ENCODE peak calls at places on chromosomes 12 and 14, in nine cellular contexts. I is Panc1, N is GM12878, W is prostate gland, H is upper lobe of left lung, X is GM12892, A is spleen, T is vagina, S is suprapubic skin. Y is an unnamed sample.

GRCh38 chr12:55684761-55685370 is 22.8 kb downstream of the ITGA7 start:
- DNase-seq in I (no peak), N (no peak), W (no peak), H (no peak), X (no peak), A (no peak), T (no peak), S (no peak), Y (no peak)

GRCh38 chr14:92382677-92383076 is 59.7 kb downstream of the SLC24A4 start:
- DNase-seq in I (no peak), N (no peak), W (no peak), H (no peak), X (no peak), A (peak), T (no peak), S (no peak), Y (no peak)

GRCh38 chr14:55556929-55557623 is 22.9 kb upstream of the KTN1 start:
- DNase-seq in I (no peak), N (no peak), W (peak), H (peak), X (no peak), A (no peak), T (no peak), S (no peak), Y (no peak)

GRCh38 chr12:26941251-26941650 is 3.0 kb downstream of the FGFR1OP2 start:
- DNase-seq in I (no peak), N (no peak), W (no peak), H (no peak), X (no peak), A (no peak), T (no peak), S (no peak), Y (no peak)

GRCh38 chr12:106303202-106303820 is 778 bp downstream of the TCP11L2 start:
- DNase-seq in I (no peak), N (no peak), W (peak), H (peak), X (peak), A (peak), T (peak), S (peak), Y (no peak)

GRCh38 chr14:61345144-61345482 is 23.7 kb downstream of the PRKCH start:
- DNase-seq in I (no peak), N (no peak), W (no peak), H (no peak), X (no peak), A (no peak), T (no peak), S (no peak), Y (no peak)

GRCh38 chr12:33370318-33370717 is 69.3 kb downstream of the SYT10 start:
- DNase-seq in I (peak), N (no peak), W (no peak), H (no peak), X (no peak), A (no peak), T (no peak), S (no peak), Y (no peak)

GRCh38 chr14:96164861-96165490 is 39.7 kb upstream of the BDKRB2 start:
- DNase-seq in I (no peak), N (no peak), W (no peak), H (no peak), X (no peak), A (peak), T (no peak), S (peak), Y (no peak)

GRCh38 chr12:62640910-62641448 is 174.4 kb downstream of the MON2 start:
- DNase-seq in I (no peak), N (peak), W (no peak), H (no peak), X (peak), A (no peak), T (no peak), S (no peak), Y (no peak)

GRCh38 chr12:109191621-109192250 is 75.3 kb downstream of the ACACB start:
- DNase-seq in I (no peak), N (no peak), W (no peak), H (no peak), X (no peak), A (no peak), T (no peak), S (no peak), Y (no peak)

GRCh38 chr12:67237231-67237630 is 31.9 kb upstream of the CAND1 start:
- DNase-seq in I (no peak), N (no peak), W (no peak), H (no peak), X (no peak), A (no peak), T (no peak), S (no peak), Y (no peak)

GRCh38 chr14:50397461-50398196 is 948 bp upstream of the CDKL1 start:
- DNase-seq in I (no peak), N (no peak), W (peak), H (peak), X (no peak), A (no peak), T (peak), S (no peak), Y (no peak)

GRCh38 chr14:89185919-89186849 is 230.8 kb downstream of the FOXN3 start:
- DNase-seq in I (no peak), N (no peak), W (peak), H (no peak), X (no peak), A (no peak), T (no peak), S (no peak), Y (no peak)

GRCh38 chr12:118034429-118035193 is 18.1 kb downstream of the RFC5 start:
- DNase-seq in I (no peak), N (no peak), W (peak), H (no peak), X (no peak), A (no peak), T (no peak), S (no peak), Y (no peak)

GRCh38 chr12:98838282-98838681 is 193.2 kb downstream of the APAF1 start:
- DNase-seq in I (no peak), N (no peak), W (no peak), H (no peak), X (no peak), A (no peak), T (no peak), S (no peak), Y (no peak)

GRCh38 chr14:67416810-67417209 is 4.8 kb upstream of the PLEK2 start:
- DNase-seq in I (no peak), N (no peak), W (no peak), H (no peak), X (no peak), A (no peak), T (no peak), S (no peak), Y (no peak)

GRCh38 chr14:37546621-37547447 is 48.2 kb downstream of the FOXA1 start:
- DNase-seq in I (no peak), N (no peak), W (peak), H (no peak), X (no peak), A (no peak), T (no peak), S (no peak), Y (no peak)

GRCh38 chr14:106436310-106436905 is 910.0 kb downstream of the TMEM121 start:
- DNase-seq in I (no peak), N (no peak), W (no peak), H (peak), X (no peak), A (peak), T (no peak), S (no peak), Y (no peak)

GRCh38 chr14:20387577-20387976 is 25.7 kb downstream of the TEP1 start:
- DNase-seq in I (no peak), N (no peak), W (no peak), H (no peak), X (no peak), A (no peak), T (no peak), S (no peak), Y (no peak)

GRCh38 chr12:107767466-107767865 is 6.5 kb upstream of the PRDM4 start:
- DNase-seq in I (no peak), N (no peak), W (no peak), H (no peak), X (no peak), A (no peak), T (no peak), S (no peak), Y (no peak)

GRCh38 chr12:71216725-71217579 is 59.2 kb upstream of the TSPAN8 start:
- DNase-seq in I (peak), N (no peak), W (peak), H (peak), X (no peak), A (no peak), T (no peak), S (no peak), Y (no peak)

GRCh38 chr14:41604793-41605534 is 1.7 kb upstream of the LRFN5 start:
- DNase-seq in I (no peak), N (no peak), W (no peak), H (no peak), X (no peak), A (peak), T (peak), S (no peak), Y (no peak)
- TF ChIP-seq POLR2AphosphoS5 in I (no peak), N (no peak), W (no peak), H (no peak), X (no peak), A (no peak), T (peak), S (no peak), Y (peak)

GRCh38 chr14:53468876-53469275 is 315.8 kb upstream of the DDHD1 start:
- DNase-seq in I (no peak), N (no peak), W (no peak), H (no peak), X (no peak), A (no peak), T (no peak), S (no peak), Y (no peak)
- TF ChIP-seq POLR2AphosphoS5 in I (no peak), N (no peak), W (no peak), H (no peak), X (no peak), A (no peak), T (no peak), S (no peak), Y (no peak)

GRCh38 chr12:104510873-104511243 is 54.1 kb downstream of the CHST11 start:
- DNase-seq in I (no peak), N (no peak), W (no peak), H (no peak), X (no peak), A (no peak), T (no peak), S (no peak), Y (no peak)
- TF ChIP-seq POLR2AphosphoS5 in I (no peak), N (no peak), W (no peak), H (no peak), X (no peak), A (no peak), T (no peak), S (no peak), Y (no peak)

DNA sequence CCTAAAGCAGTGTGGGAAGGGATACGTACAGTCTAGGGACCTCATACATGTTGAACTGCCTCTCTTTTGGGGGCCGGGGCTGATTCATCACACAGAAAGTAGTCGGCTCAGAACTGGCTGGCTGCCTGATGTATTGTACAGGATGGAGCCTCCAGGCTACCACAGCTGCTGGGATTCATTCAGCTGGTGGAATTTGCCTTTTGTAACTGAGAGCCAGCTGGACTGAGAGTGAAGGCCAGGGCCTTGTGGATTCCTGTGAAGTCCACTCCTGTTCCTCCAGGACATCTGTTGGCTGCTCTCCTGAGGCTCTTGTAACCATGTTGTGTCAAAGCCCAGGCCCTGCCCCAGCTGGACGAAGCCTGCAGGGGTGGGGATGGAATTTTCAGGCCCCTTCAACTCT is 116.3 kb upstream of the PRICKLE1 start:
- DNase-seq in I (no peak), N (no peak), W (no peak), H (peak), X (no peak), A (peak), T (peak), S (peak), Y (no peak)
- TF ChIP-seq POLR2AphosphoS5 in I (no peak), N (no peak), W (no peak), H (peak), X (no peak), A (peak), T (peak), S (no peak), Y (no peak)

GRCh38 chr12:111448831-111449790 is 43.4 kb downstream of the SH2B3 start:
- DNase-seq in I (no peak), N (no peak), W (no peak), H (no peak), X (no peak), A (no peak), T (peak), S (peak), Y (no peak)
- TF ChIP-seq POLR2AphosphoS5 in I (no peak), N (no peak), W (no peak), H (no peak), X (no peak), A (no peak), T (no peak), S (no peak), Y (peak)

DNA sequence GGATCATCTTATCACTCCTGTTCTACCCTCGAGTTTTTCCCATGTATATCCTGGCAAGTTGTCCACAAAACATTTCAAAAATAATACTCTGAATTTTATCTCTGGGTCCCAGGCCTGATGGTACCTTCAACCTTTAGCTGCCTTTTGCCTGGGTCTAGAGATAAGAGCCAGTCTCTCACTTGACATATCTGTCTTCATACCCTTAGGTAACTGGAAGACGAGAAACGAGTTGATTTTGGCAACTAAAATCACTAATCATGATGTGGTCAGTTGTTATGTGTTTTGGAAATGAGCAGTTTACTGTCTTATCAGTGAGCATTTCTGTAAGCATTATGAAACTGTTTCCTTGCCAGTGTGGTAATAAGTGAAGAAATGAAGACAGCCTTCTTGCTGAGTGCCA is 6.3 kb downstream of the RNF10 start:
- DNase-seq in I (no peak), N (no peak), W (no peak), H (no peak), X (no peak), A (no peak), T (no peak), S (no peak), Y (no peak)
- TF ChIP-seq POLR2AphosphoS5 in I (no peak), N (no peak), W (peak), H (no peak), X (no peak), A (no peak), T (no peak), S (no peak), Y (no peak)

DNA sequence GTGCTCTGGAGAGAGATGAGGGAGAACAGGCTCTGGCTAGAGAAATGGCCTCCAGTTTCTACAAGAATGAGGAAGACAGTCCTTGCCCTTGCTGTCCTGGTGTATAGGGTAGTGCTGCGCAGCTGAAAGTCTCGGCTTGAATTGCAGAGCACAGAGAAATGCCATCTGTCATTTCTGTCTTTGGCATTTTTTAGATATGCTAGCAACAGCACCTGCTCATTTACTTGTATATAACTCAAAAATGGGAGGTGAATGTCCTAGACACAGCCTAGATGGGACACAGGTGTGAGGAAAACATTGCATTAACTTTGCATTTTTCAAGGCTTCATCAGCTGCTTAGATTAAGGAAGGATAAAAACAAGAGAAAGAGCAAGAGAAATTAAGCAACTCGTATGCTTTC is 35.8 kb downstream of the GPR19 start:
- DNase-seq in I (no peak), N (no peak), W (no peak), H (no peak), X (no peak), A (no peak), T (no peak), S (no peak), Y (no peak)
- TF ChIP-seq POLR2AphosphoS5 in I (no peak), N (no peak), W (no peak), H (no peak), X (no peak), A (no peak), T (no peak), S (no peak), Y (no peak)